ENCODE peak calls at places on chromosomes 1 and 21, in six cellular contexts. One of them, this sample, is unnamed.

GRCh38 chr1:3009021-3009420 is 12.2 kb upstream of the ACTRT2 start:
- DNase-seq in nephron progenitor cell: no peak
- DNase-seq in NCI-H1694 treated with DMSO at 0.1 percent for 48 hours: no peak
- DNase-seq in PC-9: no peak
- DNase-seq in amniotic epithelial cell: no peak
- DNase-seq in GM12865: no peak
- DNase-seq in this sample: no peak

GRCh38 chr1:40861227-40862003 is 748 bp downstream of the CITED4 start:
- DNase-seq in nephron progenitor cell: peak; percentile 54
- DNase-seq in NCI-H1694 treated with DMSO at 0.1 percent for 48 hours: no peak
- DNase-seq in PC-9: no peak
- DNase-seq in amniotic epithelial cell: peak; percentile 44
- DNase-seq in GM12865: no peak
- DNase-seq in this sample: peak; percentile 28

GRCh38 chr1:32376199-32376598 is 13.9 kb downstream of the TSSK3 start:
- DNase-seq in nephron progenitor cell: no peak
- DNase-seq in NCI-H1694 treated with DMSO at 0.1 percent for 48 hours: no peak
- DNase-seq in PC-9: no peak
- DNase-seq in amniotic epithelial cell: no peak
- DNase-seq in GM12865: no peak
- DNase-seq in this sample: no peak

GRCh38 chr1:32240140-32240951 is 6.7 kb upstream of the FAM167B start:
- DNase-seq in nephron progenitor cell: peak; percentile 86
- DNase-seq in NCI-H1694 treated with DMSO at 0.1 percent for 48 hours: peak; percentile 47
- DNase-seq in PC-9: peak; percentile 75
- DNase-seq in amniotic epithelial cell: no peak
- DNase-seq in GM12865: peak; percentile 44
- DNase-seq in this sample: peak; percentile 31

GRCh38 chr21:45550552-45551210 is 8.4 kb upstream of the SLC19A1 start:
- DNase-seq in nephron progenitor cell: no peak
- DNase-seq in NCI-H1694 treated with DMSO at 0.1 percent for 48 hours: no peak
- DNase-seq in PC-9: no peak
- DNase-seq in amniotic epithelial cell: no peak
- DNase-seq in GM12865: peak; percentile 90
- DNase-seq in this sample: no peak

GRCh38 chr1:888297-888696 is 35.4 kb upstream of the SAMD11 start:
- DNase-seq in nephron progenitor cell: no peak
- DNase-seq in NCI-H1694 treated with DMSO at 0.1 percent for 48 hours: no peak
- DNase-seq in PC-9: no peak
- DNase-seq in amniotic epithelial cell: no peak
- DNase-seq in GM12865: no peak
- DNase-seq in this sample: no peak

GRCh38 chr1:87449348-87449963 is 120.8 kb downstream of the LMO4 start:
- DNase-seq in nephron progenitor cell: no peak
- DNase-seq in NCI-H1694 treated with DMSO at 0.1 percent for 48 hours: no peak
- DNase-seq in PC-9: no peak
- DNase-seq in amniotic epithelial cell: no peak
- DNase-seq in GM12865: peak; percentile 95
- DNase-seq in this sample: no peak

GRCh38 chr1:95169544-95169943 is 52.4 kb downstream of the TLCD4 start:
- DNase-seq in nephron progenitor cell: no peak
- DNase-seq in NCI-H1694 treated with DMSO at 0.1 percent for 48 hours: no peak
- DNase-seq in PC-9: peak; percentile 54
- DNase-seq in amniotic epithelial cell: no peak
- DNase-seq in GM12865: no peak
- DNase-seq in this sample: no peak

This sample was measured in cerebellum.